ENCODE peak calls at places on chromosomes 6 and 20, in five cellular contexts. Y, Q, S, B and H are unnamed samples.

GRCh38 chr20:43440531-43440930 is 17.2 kb upstream of the SRSF6 start:
- DNase-seq in Y (no peak), Q (no peak), S (no peak), B (no peak), H (no peak)

GRCh38 chr20:44717986-44718385 is 2.8 kb downstream of the CCN5 start:
- DNase-seq in Y (no peak), Q (no peak), S (no peak), B (no peak), H (no peak)

GRCh38 chr6:112636650-112637260 is 289.6 kb downstream of the RFPL4B start:
- DNase-seq in Y (no peak), Q (peak; percentile 9), S (no peak), B (no peak), H (no peak)

GRCh38 chr20:5662769-5663168 is 87.4 kb upstream of the SHLD1 start:
- DNase-seq in Y (no peak), Q (no peak), S (no peak), B (no peak), H (no peak)

GRCh38 chr20:17661121-17661744 is 20.8 kb downstream of the RRBP1 start:
- DNase-seq in Y (peak; percentile 52), Q (peak; percentile 33), S (no peak), B (no peak), H (peak; percentile 75)

GRCh38 chr6:155125916-155126315 is 130.8 kb downstream of the TIAM2 start:
- DNase-seq in Y (no peak), Q (peak; percentile 80), S (no peak), B (no peak), H (no peak)

GRCh38 chr20:54075322-54075721 is 4.9 kb upstream of the BCAS1 start:
- DNase-seq in Y (no peak), Q (no peak), S (no peak), B (no peak), H (no peak)

GRCh38 chr20:63366658-63367360 is 5.7 kb upstream of the CHRNA4 start:
- DNase-seq in Y (no peak), Q (no peak), S (no peak), B (no peak), H (no peak)

GRCh38 chr20:62929051-62929538 is 2.8 kb upstream of the DIDO1 start:
- DNase-seq in Y (peak; percentile 87), Q (peak; percentile 83), S (no peak), B (peak; percentile 69), H (peak; percentile 70)

GRCh38 chr6:11785449-11785951 is 6.9 kb upstream of the ADTRP start:
- DNase-seq in Y (no peak), Q (no peak), S (no peak), B (no peak), H (no peak)

GRCh38 chr6:136613477-136613876 is 63.3 kb upstream of the MAP7 start:
- DNase-seq in Y (no peak), Q (peak; percentile 78), S (no peak), B (no peak), H (no peak)

GRCh38 chr20:24958506-24959385 is 9.7 kb downstream of the CST7 start:
- DNase-seq in Y (peak; percentile 40), Q (no peak), S (no peak), B (no peak), H (no peak)

GRCh38 chr6:11732036-11732545 is 46.5 kb downstream of the ADTRP start:
- DNase-seq in Y (no peak), Q (no peak), S (no peak), B (peak; percentile 58), H (no peak)

GRCh38 chr20:38447931-38448675 is 13.0 kb upstream of the SNHG17 start:
- DNase-seq in Y (no peak), Q (no peak), S (no peak), B (no peak), H (no peak)

GRCh38 chr6:109453594-109454482 is 1.7 kb downstream of the MICAL1 start:
- DNase-seq in Y (peak; percentile 51), Q (no peak), S (no peak), B (no peak), H (no peak)

GRCh38 chr6:15398657-15399287 is 152.9 kb downstream of the JARID2 start:
- DNase-seq in Y (no peak), Q (no peak), S (no peak), B (no peak), H (peak; percentile 38)

GRCh38 chr20:1944345-1945099 is 49.3 kb downstream of the SIRPA start:
- DNase-seq in Y (no peak), Q (no peak), S (no peak), B (no peak), H (no peak)

GRCh38 chr6:155079985-155080452 is 84.9 kb downstream of the TIAM2 start:
- DNase-seq in Y (no peak), Q (no peak), S (no peak), B (no peak), H (no peak)

GRCh38 chr6:161549977-161550655 is 276.3 kb upstream of the AGPAT4 start:
- DNase-seq in Y (no peak), Q (no peak), S (no peak), B (no peak), H (no peak)

GRCh38 chr6:151431336-151431735 is 20.6 kb downstream of the RMND1 start:
- DNase-seq in Y (no peak), Q (peak; percentile 31), S (no peak), B (no peak), H (no peak)

GRCh38 chr6:26331809-26332226 is 33.2 kb upstream of the BTN3A2 start:
- DNase-seq in Y (no peak), Q (peak; percentile 19), S (no peak), B (no peak), H (no peak)

GRCh38 chr6:119105262-119105661 is 26.8 kb upstream of the FAM184A start:
- DNase-seq in Y (no peak), Q (no peak), S (no peak), B (no peak), H (no peak)

GRCh38 chr6:106056060-106056737 is 29.9 kb upstream of the PRDM1 start:
- DNase-seq in Y (no peak), Q (no peak), S (no peak), B (no peak), H (no peak)

GRCh38 chr6:129886401-129887155 is 25.5 kb upstream of the TMEM244 start:
- DNase-seq in Y (no peak), Q (no peak), S (no peak), B (no peak), H (no peak)

GRCh38 chr6:45310118-45310788 is 17.9 kb upstream of the RUNX2 start:
- DNase-seq in Y (no peak), Q (no peak), S (no peak), B (peak; percentile 8), H (no peak)

GRCh38 chr20:408843-409696 is 971 bp downstream of the RBCK1 start:
- DNase-seq in Y (no peak), Q (peak; percentile 22), S (no peak), B (no peak), H (no peak)

GRCh38 chr6:167800549-167800948 is 26.2 kb upstream of the AFDN start:
- DNase-seq in Y (no peak), Q (no peak), S (no peak), B (no peak), H (no peak)

GRCh38 chr6:14040042-14040441 is 77.5 kb upstream of the CD83 start:
- DNase-seq in Y (no peak), Q (no peak), S (no peak), B (no peak), H (no peak)

GRCh38 chr20:21257192-21257591 is 45.9 kb upstream of the XRN2 start:
- DNase-seq in Y (no peak), Q (no peak), S (no peak), B (no peak), H (no peak)

GRCh38 chr6:112366695-112367546 is 19.8 kb downstream of the RFPL4B start:
- DNase-seq in Y (no peak), Q (no peak), S (no peak), B (no peak), H (no peak)

GRCh38 chr20:38635721-38636285 is 34.2 kb downstream of the ARHGAP40 start:
- DNase-seq in Y (no peak), Q (no peak), S (no peak), B (no peak), H (no peak)

GRCh38 chr6:1608976-1609661 is 596 bp upstream of the FOXC1 start:
- DNase-seq in Y (no peak), Q (peak; percentile 76), S (no peak), B (no peak), H (peak; percentile 45)

GRCh38 chr6:57265755-57266221 is 43.7 kb upstream of the RAB23 start:
- DNase-seq in Y (no peak), Q (peak; percentile 63), S (no peak), B (no peak), H (no peak)

DNA sequence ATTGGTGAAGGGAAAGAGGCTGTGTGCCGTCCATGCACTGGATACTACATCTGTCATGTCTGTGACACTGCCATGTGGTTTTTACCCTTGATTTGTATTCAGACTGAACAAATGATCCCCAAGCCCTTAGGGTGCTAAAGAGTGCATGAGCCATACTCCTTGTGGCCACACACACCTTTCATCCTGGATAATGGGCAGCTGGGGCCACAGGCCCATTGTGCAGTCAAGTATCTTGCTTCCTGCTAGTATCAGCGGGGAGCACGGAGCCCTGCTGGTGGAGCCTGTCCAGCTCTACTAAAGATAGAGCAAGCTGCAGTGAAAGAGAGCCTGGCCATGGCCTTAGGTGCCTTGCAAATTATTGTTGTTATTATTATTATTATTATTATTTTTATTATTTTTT is 75.1 kb downstream of the SLX4IP start:
- DNase-seq in Y (no peak), Q (no peak), S (no peak), B (no peak), H (no peak)
- H3K4me1 ChIP-seq in Y (peaks cover 6% of the 10 kb centered on the region), Q (peaks cover 75% of the 10 kb centered on the region), S (peaks cover 13% of the 10 kb centered on the region), B (peaks cover 52% of the 10 kb centered on the region), H (peaks cover 4% of the 10 kb centered on the region)

GRCh38 chr6:4351506-4351852 is 216.1 kb upstream of the ECI2 start:
- DNase-seq in Y (no peak), Q (no peak), S (no peak), B (no peak), H (no peak)
- H3K4me1 ChIP-seq in Y (no peaks in the 10 kb centered on the region), Q (peaks cover 30% of the 10 kb centered on the region), S (no peaks in the 10 kb centered on the region), B (peaks cover 39% of the 10 kb centered on the region), H (peaks cover 17% of the 10 kb centered on the region)

GRCh38 chr6:166587631-166588413 is 1.3 kb upstream of the RAMACL start:
- DNase-seq in Y (no peak), Q (no peak), S (no peak), B (no peak), H (no peak)
- H3K4me1 ChIP-seq in Y (peaks cover 26% of the 10 kb centered on the region), Q (peaks cover 8% of the 10 kb centered on the region), S (peaks cover 23% of the 10 kb centered on the region), B (peaks cover 39% of the 10 kb centered on the region), H (no peaks in the 10 kb centered on the region)

GRCh38 chr6:6694825-6695710 is 106.5 kb downstream of the LY86 start:
- DNase-seq in Y (no peak), Q (no peak), S (no peak), B (no peak), H (no peak)

GRCh38 chr6:6695711-6696048 is 107.2 kb downstream of the LY86 start:
- DNase-seq in Y (no peak), Q (no peak), S (no peak), B (no peak), H (peak; percentile 52)

GRCh38 chr6:6696867-6697531 is 108.5 kb downstream of the LY86 start:
- DNase-seq in Y (peak; percentile 82), Q (peak; percentile 24), S (peak; percentile 77), B (peak; percentile 56), H (peak; percentile 88)

GRCh38 chr6:6697620-6698019 is 109.1 kb downstream of the LY86 start:
- DNase-seq in Y (no peak), Q (no peak), S (no peak), B (no peak), H (no peak)

GRCh38 chr6:6694368-6694780 is 105.9 kb downstream of the LY86 start:
- DNase-seq in Y (no peak), Q (no peak), S (no peak), B (no peak), H (no peak)
- H3K4me1 ChIP-seq in Y (no peaks in the 10 kb centered on the region), Q (peaks cover 36% of the 10 kb centered on the region), S (no peaks in the 10 kb centered on the region), B (peaks cover 48% of the 10 kb centered on the region), H (no peaks in the 10 kb centered on the region)